ENCODE peak calls at places on chromosomes 6 and 20, in seven cellular contexts. One of them, this sample, is unnamed.
A peak's percentile ranks its signal among the peaks of the same experiment; 100 is the strongest.

GRCh38 chr20:8139899-8140298 is 7.8 kb downstream of the PLCB1 start:
- DNase-seq in stomach: no peak
- DNase-seq in mesendoderm: peak; percentile 75
- DNase-seq in DND-41: no peak
- DNase-seq in SJSA1: no peak
- DNase-seq in neuronal stem cell: no peak
- DNase-seq in IMR-90: no peak
- DNase-seq in this sample: no peak

GRCh38 chr20:634526-634925 is 18.5 kb downstream of the SRXN1 start:
- DNase-seq in stomach: no peak
- DNase-seq in mesendoderm: no peak
- DNase-seq in DND-41: no peak
- DNase-seq in SJSA1: no peak
- DNase-seq in neuronal stem cell: no peak
- DNase-seq in IMR-90: no peak
- DNase-seq in this sample: no peak

GRCh38 chr20:34124469-34125249 is 12.6 kb upstream of the EIF2S2 start:
- DNase-seq in stomach: no peak
- DNase-seq in mesendoderm: no peak
- DNase-seq in DND-41: no peak
- DNase-seq in SJSA1: no peak
- DNase-seq in neuronal stem cell: no peak
- DNase-seq in IMR-90: no peak
- DNase-seq in this sample: no peak

GRCh38 chr6:20661721-20662120 is 127.5 kb downstream of the CDKAL1 start:
- DNase-seq in stomach: no peak
- DNase-seq in mesendoderm: no peak
- DNase-seq in DND-41: no peak
- DNase-seq in SJSA1: peak; percentile 15
- DNase-seq in neuronal stem cell: no peak
- DNase-seq in IMR-90: peak; percentile 50
- DNase-seq in this sample: peak; percentile 25

GRCh38 chr20:219290-220115 is 7.6 kb upstream of the DEFB129 start:
- DNase-seq in stomach: no peak
- DNase-seq in mesendoderm: peak; percentile 42
- DNase-seq in DND-41: peak; percentile 7
- DNase-seq in SJSA1: no peak
- DNase-seq in neuronal stem cell: no peak
- DNase-seq in IMR-90: peak; percentile 7
- DNase-seq in this sample: no peak

GRCh38 chr6:169112483-169113320 is 140.9 kb downstream of the THBS2 start:
- DNase-seq in stomach: no peak
- DNase-seq in mesendoderm: peak; percentile 31
- DNase-seq in DND-41: no peak
- DNase-seq in SJSA1: no peak
- DNase-seq in neuronal stem cell: no peak
- DNase-seq in IMR-90: no peak
- DNase-seq in this sample: no peak

GRCh38 chr6:148500402-148500801 is 157.8 kb downstream of the SASH1 start:
- DNase-seq in stomach: no peak
- DNase-seq in mesendoderm: no peak
- DNase-seq in DND-41: no peak
- DNase-seq in SJSA1: no peak
- DNase-seq in neuronal stem cell: no peak
- DNase-seq in IMR-90: no peak
- DNase-seq in this sample: no peak

GRCh38 chr6:13461805-13462204 is 25.6 kb downstream of the GFOD1 start:
- DNase-seq in stomach: no peak
- DNase-seq in mesendoderm: no peak
- DNase-seq in DND-41: no peak
- DNase-seq in SJSA1: no peak
- DNase-seq in neuronal stem cell: no peak
- DNase-seq in IMR-90: no peak
- DNase-seq in this sample: no peak

GRCh38 chr6:149213829-149214228 is 103.7 kb upstream of the TAB2 start:
- DNase-seq in stomach: no peak
- DNase-seq in mesendoderm: no peak
- DNase-seq in DND-41: no peak
- DNase-seq in SJSA1: peak; percentile 53
- DNase-seq in neuronal stem cell: no peak
- DNase-seq in IMR-90: peak; percentile 79
- DNase-seq in this sample: no peak

GRCh38 chr6:22364314-22364713 is 67.5 kb upstream of the PRL start:
- DNase-seq in stomach: no peak
- DNase-seq in mesendoderm: no peak
- DNase-seq in DND-41: no peak
- DNase-seq in SJSA1: no peak
- DNase-seq in neuronal stem cell: no peak
- DNase-seq in IMR-90: no peak
- DNase-seq in this sample: no peak

GRCh38 chr20:38109025-38109541 is 56.0 kb downstream of the TGM2 start:
- DNase-seq in stomach: no peak
- DNase-seq in mesendoderm: no peak
- DNase-seq in DND-41: no peak
- DNase-seq in SJSA1: no peak
- DNase-seq in neuronal stem cell: no peak
- DNase-seq in IMR-90: peak; percentile 83
- DNase-seq in this sample: peak; percentile 53

GRCh38 chr6:160088069-160088773 is 33.4 kb upstream of the SLC22A1 start:
- DNase-seq in stomach: peak; percentile 60
- DNase-seq in mesendoderm: peak; percentile 58
- DNase-seq in DND-41: no peak
- DNase-seq in SJSA1: peak; percentile 35
- DNase-seq in neuronal stem cell: peak; percentile 23
- DNase-seq in IMR-90: peak; percentile 89
- DNase-seq in this sample: peak; percentile 66

GRCh38 chr20:53926428-53927028 is 143.9 kb downstream of the BCAS1 start:
- DNase-seq in stomach: peak; percentile 45
- DNase-seq in mesendoderm: peak; percentile 45
- DNase-seq in DND-41: no peak
- DNase-seq in SJSA1: peak; percentile 81
- DNase-seq in neuronal stem cell: no peak
- DNase-seq in IMR-90: peak; percentile 97
- DNase-seq in this sample: peak; percentile 79

GRCh38 chr20:46021361-46022359 is 7.4 kb upstream of the SLC12A5 start:
- DNase-seq in stomach: peak; percentile 39
- DNase-seq in mesendoderm: peak; percentile 98
- DNase-seq in DND-41: peak; percentile 81
- DNase-seq in SJSA1: no peak
- DNase-seq in neuronal stem cell: peak; percentile 89
- DNase-seq in IMR-90: no peak
- DNase-seq in this sample: no peak

GRCh38 chr6:36699290-36699689 is 1.7 kb downstream of the RAB44 start:
- DNase-seq in stomach: no peak
- DNase-seq in mesendoderm: no peak
- DNase-seq in DND-41: no peak
- DNase-seq in SJSA1: no peak
- DNase-seq in neuronal stem cell: no peak
- DNase-seq in IMR-90: no peak
- DNase-seq in this sample: peak; percentile 92

GRCh38 chr6:111841822-111842221 is 31.4 kb downstream of the FYN start:
- DNase-seq in stomach: peak; percentile 31
- DNase-seq in mesendoderm: no peak
- DNase-seq in DND-41: peak; percentile 76
- DNase-seq in SJSA1: peak; percentile 83
- DNase-seq in neuronal stem cell: no peak
- DNase-seq in IMR-90: peak; percentile 76
- DNase-seq in this sample: peak; percentile 49

GRCh38 chr6:119201486-119201885 is 123.0 kb upstream of the FAM184A start:
- DNase-seq in stomach: no peak
- DNase-seq in mesendoderm: no peak
- DNase-seq in DND-41: no peak
- DNase-seq in SJSA1: no peak
- DNase-seq in neuronal stem cell: no peak
- DNase-seq in IMR-90: no peak
- DNase-seq in this sample: peak; percentile 46

GRCh38 chr6:35402136-35402855 is 49.8 kb upstream of the FANCE start:
- DNase-seq in stomach: peak; percentile 79
- DNase-seq in mesendoderm: no peak
- DNase-seq in DND-41: no peak
- DNase-seq in SJSA1: no peak
- DNase-seq in neuronal stem cell: peak; percentile 11
- DNase-seq in IMR-90: no peak
- DNase-seq in this sample: peak; percentile 65

DNA sequence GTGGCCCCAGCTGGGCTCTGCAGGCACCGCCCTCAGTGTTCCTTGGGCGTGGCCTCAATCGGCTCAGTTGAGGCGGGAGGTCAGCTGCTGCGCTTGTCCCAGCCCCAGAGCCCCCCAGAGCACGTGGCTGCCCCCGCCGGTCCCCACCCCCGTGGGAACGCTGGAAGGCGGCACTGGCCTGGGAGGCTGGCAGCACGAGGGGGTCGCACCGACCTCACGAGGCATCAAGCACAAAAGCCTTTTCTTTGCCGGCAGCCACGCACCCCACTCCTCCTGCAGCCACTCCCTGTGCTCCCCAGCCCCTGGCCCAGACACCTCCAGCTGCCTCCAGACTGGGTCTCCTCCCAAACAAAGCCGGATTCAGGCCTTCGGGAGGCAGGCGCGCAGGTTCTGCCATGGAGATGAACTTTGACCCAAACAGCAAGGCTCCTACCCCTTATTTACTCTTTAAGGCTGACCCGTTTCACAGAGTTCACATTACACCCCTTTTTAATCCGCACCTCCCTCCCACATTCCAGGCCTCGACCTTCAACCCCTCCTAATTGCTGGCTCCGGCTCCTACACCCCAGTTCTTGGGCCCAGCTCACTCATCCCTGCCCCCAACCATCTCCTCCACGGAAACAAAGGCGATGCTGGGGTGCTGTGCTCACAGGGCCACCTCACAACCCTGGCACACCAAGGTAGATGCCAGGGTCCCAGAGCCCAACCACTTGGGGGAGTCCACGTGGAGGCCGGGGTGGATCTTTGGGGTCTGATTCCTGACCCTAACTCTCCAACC is 111.7 kb downstream of the NOL4L start:
- DNase-seq in stomach: no peak
- DNase-seq in mesendoderm: no peak
- DNase-seq in DND-41: no peak
- DNase-seq in SJSA1: no peak
- DNase-seq in neuronal stem cell: peak; percentile 82
- DNase-seq in IMR-90: no peak
- DNase-seq in this sample: peak; percentile 95
- H3K4me1 ChIP-seq in stomach: peaks cover 97% of the 10 kb centered on the region
- H3K4me1 ChIP-seq in mesendoderm: peaks cover 13% of the 10 kb centered on the region
- H3K4me1 ChIP-seq in DND-41: no peaks in the 10 kb centered on the region
- H3K4me1 ChIP-seq in SJSA1: peaks cover 54% of the 10 kb centered on the region
- H3K4me1 ChIP-seq in neuronal stem cell: peaks cover 47% of the 10 kb centered on the region
- H3K4me1 ChIP-seq in IMR-90: peaks cover 48% of the 10 kb centered on the region
- H3K4me1 ChIP-seq in this sample: peaks cover 7% of the 10 kb centered on the region

GRCh38 chr6:30678964-30679726 is 6.3 kb upstream of the DHX16 start:
- DNase-seq in stomach: peak; percentile 90
- DNase-seq in mesendoderm: peak; percentile 89
- DNase-seq in DND-41: peak; percentile 92
- DNase-seq in SJSA1: peak; percentile 84
- DNase-seq in neuronal stem cell: peak; percentile 71
- DNase-seq in IMR-90: peak; percentile 73
- DNase-seq in this sample: peak; percentile 81
- H3K27ac ChIP-seq in stomach: peak overlapping the region; percentile 94
- H3K27ac ChIP-seq in mesendoderm: no peak overlapping the region
- H3K27ac ChIP-seq in DND-41: peak overlapping the region; percentile 70
- H3K27ac ChIP-seq in SJSA1: no peak overlapping the region
- H3K27ac ChIP-seq in neuronal stem cell: no peak overlapping the region
- H3K27ac ChIP-seq in IMR-90: peak overlapping the region; percentile 49
- H3K27ac ChIP-seq in this sample: no peak overlapping the region

GRCh38 chr6:158813032-158813431 is 6.1 kb downstream of the EZR start:
- DNase-seq in stomach: peak; percentile 22
- DNase-seq in mesendoderm: no peak
- DNase-seq in DND-41: no peak
- DNase-seq in SJSA1: no peak
- DNase-seq in neuronal stem cell: no peak
- DNase-seq in IMR-90: no peak
- DNase-seq in this sample: no peak
- H3K4me1 ChIP-seq in stomach: peaks cover 96% of the 10 kb centered on the region
- H3K4me1 ChIP-seq in mesendoderm: peaks cover 15% of the 10 kb centered on the region
- H3K4me1 ChIP-seq in DND-41: peaks cover 83% of the 10 kb centered on the region
- H3K4me1 ChIP-seq in SJSA1: peaks cover 29% of the 10 kb centered on the region
- H3K4me1 ChIP-seq in neuronal stem cell: peaks cover 20% of the 10 kb centered on the region
- H3K4me1 ChIP-seq in IMR-90: peaks cover 14% of the 10 kb centered on the region
- H3K4me1 ChIP-seq in this sample: peaks cover 19% of the 10 kb centered on the region

DNA sequence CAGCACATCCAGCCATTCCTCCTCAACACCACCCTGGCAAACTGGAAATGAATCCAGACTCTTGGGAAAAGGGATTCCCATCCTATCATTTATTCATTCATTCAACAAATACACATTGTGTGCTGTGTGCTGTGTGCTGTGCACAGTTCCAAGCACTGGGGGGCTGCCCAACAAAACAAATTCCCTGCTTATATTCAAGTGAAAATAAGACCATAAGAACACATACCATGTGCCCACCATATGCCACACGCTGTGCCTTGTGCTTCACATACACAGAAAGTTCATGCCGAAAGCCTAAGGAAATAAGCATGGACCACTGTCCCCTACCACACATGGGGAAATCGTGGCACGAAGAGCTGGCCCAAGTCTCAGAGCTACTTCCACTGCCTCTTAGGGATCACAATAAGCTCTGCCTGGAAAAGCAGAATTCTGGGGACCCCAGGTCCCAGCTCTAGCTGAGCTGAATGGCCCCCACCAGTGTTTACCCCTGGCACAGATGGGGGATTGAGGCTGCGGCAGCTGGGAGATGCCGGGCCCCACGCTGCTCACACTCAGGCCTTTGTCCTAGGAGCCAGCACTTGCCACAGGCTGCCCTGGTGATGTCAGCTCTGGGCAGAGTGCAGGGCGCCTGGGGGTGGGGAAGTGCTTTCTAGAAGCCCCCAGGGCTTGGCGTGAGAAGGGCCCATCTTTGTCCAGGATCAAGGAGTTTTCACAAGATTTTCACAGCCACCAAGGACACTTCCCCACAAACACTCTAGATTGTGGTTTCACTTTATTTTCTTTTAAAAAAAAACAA is 99.6 kb downstream of the PREX1 start:
- DNase-seq in stomach: no peak
- DNase-seq in mesendoderm: no peak
- DNase-seq in DND-41: no peak
- DNase-seq in SJSA1: peak; percentile 52
- DNase-seq in neuronal stem cell: no peak
- DNase-seq in IMR-90: no peak
- DNase-seq in this sample: no peak
- H3K27ac ChIP-seq in stomach: peak overlapping the region; percentile 8
- H3K27ac ChIP-seq in mesendoderm: no peak overlapping the region
- H3K27ac ChIP-seq in DND-41: no peak overlapping the region
- H3K27ac ChIP-seq in SJSA1: no peak overlapping the region
- H3K27ac ChIP-seq in neuronal stem cell: no peak overlapping the region
- H3K27ac ChIP-seq in IMR-90: no peak overlapping the region
- H3K27ac ChIP-seq in this sample: no peak overlapping the region

This sample was measured in small intestine.